ENCODE peak calls at places on chromosome 4, in ten cellular contexts. L is fibroblast of lung, F is astrocyte, Y is ascending aorta, W is SK-N-SH, C is suprapubic skin, I is body of pancreas, R is OCI-LY7, D is GM12878, Q is testis. X is an unnamed sample. For H3K9me3, the result is how much of the 10 kb centered on the place peaks cover.

GRCh38 chr4:176902710-176903323 is 110.1 kb upstream of the VEGFC start:
- DNase-seq in L (peak), F (peak), Y (no peak), W (no peak), C (no peak), I (no peak), R (no peak), D (peak), Q (no peak), X (no peak)

GRCh38 chr4:126582737-126583136 is 1050.0 kb upstream of the INTU start:
- DNase-seq in L (no peak), F (no peak), Y (no peak), W (no peak), C (no peak), I (no peak), R (no peak), D (no peak), Q (peak), X (no peak)

GRCh38 chr4:41933997-41934812 is 1.0 kb upstream of the TMEM33 start:
- DNase-seq in L (no peak), F (no peak), Y (no peak), W (no peak), C (no peak), I (no peak), R (no peak), D (no peak), Q (peak), X (no peak)

GRCh38 chr4:125096662-125097061 is 218.1 kb upstream of the FAT4 start:
- DNase-seq in L (no peak), F (no peak), Y (no peak), W (no peak), C (no peak), I (no peak), R (no peak), D (no peak), Q (no peak), X (no peak)

GRCh38 chr4:3520276-3520675 is 11.9 kb downstream of the LRPAP1 start:
- DNase-seq in L (no peak), F (no peak), Y (no peak), W (no peak), C (no peak), I (no peak), R (no peak), D (no peak), Q (no peak), X (peak)

GRCh38 chr4:61638600-61638999 is 438.5 kb downstream of the ADGRL3 start:
- DNase-seq in L (peak), F (peak), Y (no peak), W (no peak), C (no peak), I (no peak), R (no peak), D (no peak), Q (no peak), X (no peak)

GRCh38 chr4:89506866-89507494 is 199.4 kb upstream of the GPRIN3 start:
- DNase-seq in L (peak), F (peak), Y (no peak), W (no peak), C (no peak), I (no peak), R (no peak), D (no peak), Q (no peak), X (no peak)

GRCh38 chr4:86853209-86853608 is 4.0 kb upstream of the SLC10A6 start:
- DNase-seq in L (no peak), F (no peak), Y (no peak), W (no peak), C (no peak), I (no peak), R (no peak), D (no peak), Q (no peak), X (no peak)

GRCh38 chr4:5717449-5718158 is 6.6 kb downstream of the EVC start:
- DNase-seq in L (no peak), F (no peak), Y (no peak), W (no peak), C (no peak), I (no peak), R (no peak), D (no peak), Q (no peak), X (no peak)

GRCh38 chr4:18241744-18242143 is 220.2 kb upstream of the LCORL start:
- DNase-seq in L (no peak), F (no peak), Y (no peak), W (no peak), C (no peak), I (no peak), R (no peak), D (no peak), Q (no peak), X (no peak)

GRCh38 chr4:2977116-2978097 is 14.0 kb downstream of the GRK4 start:
- DNase-seq in L (peak), F (peak), Y (no peak), W (no peak), C (no peak), I (no peak), R (no peak), D (no peak), Q (no peak), X (no peak)

GRCh38 chr4:32826169-32826568 is 2106.0 kb downstream of the PCDH7 start:
- DNase-seq in L (no peak), F (no peak), Y (no peak), W (no peak), C (no peak), I (no peak), R (peak), D (no peak), Q (no peak), X (no peak)

GRCh38 chr4:112170451-112170993 is 25.3 kb downstream of the FAM241A start:
- DNase-seq in L (peak), F (peak), Y (no peak), W (no peak), C (no peak), I (no peak), R (peak), D (no peak), Q (no peak), X (no peak)

GRCh38 chr4:129641179-129641578 is 545.2 kb downstream of the C4orf33 start:
- DNase-seq in L (peak), F (peak), Y (no peak), W (peak), C (no peak), I (peak), R (peak), D (peak), Q (peak), X (peak)

GRCh38 chr4:148062301-148062950 is 330.5 kb downstream of the ARHGAP10 start:
- DNase-seq in L (no peak), F (no peak), Y (no peak), W (no peak), C (no peak), I (no peak), R (no peak), D (no peak), Q (no peak), X (no peak)

GRCh38 chr4:30856795-30857564 is 136.8 kb downstream of the PCDH7 start:
- DNase-seq in L (no peak), F (no peak), Y (no peak), W (no peak), C (no peak), I (no peak), R (no peak), D (no peak), Q (no peak), X (no peak)

DNA sequence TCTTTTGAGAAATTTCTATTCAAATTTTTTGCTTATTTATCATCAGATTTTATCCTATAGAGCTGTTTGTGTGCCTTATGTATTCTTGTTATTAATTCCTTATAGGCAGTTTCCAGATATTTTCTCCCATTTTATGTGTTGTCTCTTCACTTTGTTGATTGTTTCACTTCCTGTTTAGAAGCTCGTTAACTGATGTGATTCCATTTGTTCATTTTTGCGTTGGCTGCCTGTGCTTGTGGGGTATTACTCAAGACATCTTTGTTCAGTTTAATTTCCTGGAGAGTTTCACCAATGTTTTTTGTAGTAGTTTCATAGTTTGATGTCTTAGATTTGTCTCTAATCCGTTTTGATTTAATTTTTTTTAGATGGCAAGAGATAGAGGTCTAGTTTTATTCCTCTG is 14.6 kb downstream of the ZNF718 start:
- DNase-seq in L (no peak), F (no peak), Y (no peak), W (no peak), C (no peak), I (no peak), R (no peak), D (no peak), Q (no peak), X (no peak)
- H3K4me3 ChIP-seq in L (no peak), F (no peak), Y (no peak), W (no peak), C (no peak), I (no peak), R (no peak), D (no peak), Q (no peak), X (no peak)

DNA sequence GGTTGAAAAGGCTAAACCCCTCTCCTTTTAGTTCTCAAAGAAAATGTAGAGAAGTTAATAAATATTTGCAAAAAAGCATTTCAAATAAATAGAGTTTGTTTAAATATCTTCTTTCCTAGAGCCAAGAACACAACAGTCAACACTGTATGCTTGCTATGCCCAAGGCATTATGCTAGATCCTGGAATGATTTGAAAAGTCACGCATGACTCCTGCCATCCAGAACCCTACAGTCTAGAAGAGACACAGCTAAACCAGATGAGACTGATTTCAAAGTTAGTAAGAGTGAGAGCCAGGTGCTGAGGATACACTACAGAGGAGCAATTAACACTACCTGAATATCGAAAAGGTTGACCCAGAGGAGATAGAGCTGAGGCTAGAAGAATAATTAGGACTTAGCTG is 205.8 kb downstream of the NWD2 start:
- DNase-seq in L (no peak), F (no peak), Y (no peak), W (no peak), C (no peak), I (no peak), R (no peak), D (no peak), Q (no peak), X (no peak)
- TF ChIP-seq CTCF in L (no peak), F (no peak), Y (no peak), W (no peak), C (no peak), I (no peak), R (no peak), D (no peak), Q (no peak), X (no peak)

DNA sequence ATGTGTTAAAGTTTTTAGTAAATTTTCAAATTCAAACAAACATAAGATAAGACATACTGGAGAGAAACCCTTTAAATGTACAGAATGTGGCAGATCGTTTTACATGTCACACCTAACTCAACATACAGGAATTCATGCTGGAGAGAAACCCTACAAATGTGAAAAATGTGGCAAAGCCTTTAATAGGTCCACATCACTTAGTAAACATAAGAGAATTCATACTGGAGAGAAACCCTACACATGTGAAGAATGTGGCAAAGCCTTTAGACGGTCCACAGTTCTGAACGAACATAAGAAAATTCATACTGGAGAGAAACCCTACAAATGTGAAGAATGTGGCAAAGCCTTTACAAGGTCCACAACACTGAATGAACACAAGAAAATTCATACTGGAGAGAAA is 32.8 kb downstream of the ZNF595 start:
- DNase-seq in L (no peak), F (no peak), Y (no peak), W (no peak), C (no peak), I (no peak), R (no peak), D (no peak), Q (no peak), X (no peak)
- H3K9me3 ChIP-seq in L (under half), F (under half), Y (half or more), W (half or more), C (half or more), I (under half), R (under half), D (under half), Q (under half), X (half or more)

GRCh38 chr4:171956678-171957077 is 143.5 kb downstream of the GALNTL6 start:
- DNase-seq in L (no peak), F (no peak), Y (no peak), W (no peak), C (no peak), I (no peak), R (no peak), D (no peak), Q (no peak), X (no peak)

GRCh38 chr4:171954650-171955049 is 141.4 kb downstream of the GALNTL6 start:
- DNase-seq in L (no peak), F (no peak), Y (no peak), W (no peak), C (no peak), I (no peak), R (no peak), D (peak), Q (no peak), X (no peak)
- H3K4me3 ChIP-seq in L (no peak), F (no peak), Y (no peak), W (no peak), C (no peak), I (no peak), R (no peak), D (no peak), Q (no peak), X (no peak)

GRCh38 chr4:54228563-54229501 is at the start of gene PDGFRA:
- DNase-seq in L (peak), F (peak), Y (no peak), W (peak), C (peak), I (peak), R (no peak), D (no peak), Q (peak), X (peak)

GRCh38 chr4:54231419-54232150 is 2.5 kb downstream of the PDGFRA start:
- DNase-seq in L (peak), F (peak), Y (no peak), W (peak), C (peak), I (peak), R (no peak), D (no peak), Q (peak), X (no peak)

GRCh38 chr4:54228064-54228527 is 997 bp upstream of the PDGFRA start:
- DNase-seq in L (peak), F (peak), Y (no peak), W (peak), C (peak), I (peak), R (no peak), D (no peak), Q (peak), X (peak)

GRCh38 chr4:54230479-54231418 is 1.7 kb downstream of the PDGFRA start:
- DNase-seq in L (peak), F (peak), Y (no peak), W (peak), C (peak), I (peak), R (no peak), D (no peak), Q (peak), X (no peak)

DNA sequence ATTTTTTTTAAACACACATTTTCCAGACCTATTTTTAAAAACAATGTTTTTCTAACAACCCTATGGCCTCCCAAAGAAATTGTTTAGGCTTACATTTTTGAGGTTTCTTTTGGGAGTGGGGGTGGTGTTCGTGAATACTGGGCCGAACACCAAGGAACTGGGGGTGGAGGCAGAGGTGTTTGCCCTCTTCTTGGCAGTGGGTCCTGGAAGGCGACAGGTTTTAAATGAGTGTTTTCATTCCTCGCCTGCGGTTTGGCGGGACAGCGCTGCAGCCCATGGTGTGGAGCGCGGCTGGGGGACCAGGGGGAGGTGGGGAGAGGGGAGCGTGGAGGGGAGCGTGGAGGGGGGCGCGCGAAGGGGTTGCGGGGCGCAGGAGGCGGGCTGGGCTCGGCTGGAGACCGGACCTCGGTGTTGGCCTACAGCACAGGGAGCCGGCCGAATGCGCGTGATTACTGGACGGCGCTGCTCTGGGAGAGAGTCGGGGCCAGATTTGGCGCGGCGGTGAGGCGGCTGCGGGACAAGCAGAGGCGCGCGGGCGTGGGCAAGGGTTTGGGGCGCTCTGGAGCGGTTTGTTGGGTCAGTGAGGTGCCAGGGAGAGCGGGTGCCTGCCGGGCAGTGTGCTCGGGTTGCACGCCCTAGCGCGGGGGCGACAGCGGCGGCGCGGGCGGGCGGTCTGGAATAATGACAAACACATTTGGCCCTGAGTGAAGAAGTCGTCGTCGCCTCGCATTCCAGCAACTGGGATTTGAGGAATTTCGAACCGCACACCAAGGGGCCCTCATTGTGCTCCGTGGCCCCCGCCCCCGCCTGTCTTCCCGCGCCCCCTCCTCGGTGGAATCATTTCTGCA is 762 bp downstream of the PDGFRA start:
- DNase-seq in L (peak), F (peak), Y (no peak), W (peak), C (no peak), I (no peak), R (no peak), D (no peak), Q (no peak), X (peak)
- TF ChIP-seq CTCF in L (no peak), F (no peak), Y (no peak), W (no peak), C (no peak), I (no peak), R (no peak), D (no peak), Q (no peak), X (no peak)

GRCh38 chr4:98386-98785 is 25.9 kb upstream of the ZNF718 start:
- DNase-seq in L (no peak), F (no peak), Y (no peak), W (no peak), C (no peak), I (no peak), R (no peak), D (no peak), Q (no peak), X (no peak)
- H3K9me3 ChIP-seq in L (under half), F (under half), Y (half or more), W (under half), C (half or more), I (under half), R (under half), D (under half), Q (under half), X (half or more)